ENCODE peak calls at places on chromosomes 7 and 10, in six cellular contexts. R, A, V, K, P and O are unnamed samples. For H3K4me1, the result is how much of the 10 kb centered on the place peaks cover.

GRCh38 chr10:132942740-132943554 is 577 bp upstream of the CFAP46 start:
- DNase-seq in R (no peak), A (no peak), V (no peak), K (no peak), P (no peak), O (peak)

GRCh38 chr10:133260895-133261725 is 15.6 kb downstream of the ADAM8 start:
- DNase-seq in R (no peak), A (peak), V (no peak), K (peak), P (peak), O (no peak)

GRCh38 chr7:159139202-159139601 is 5.5 kb downstream of the VIPR2 start:
- DNase-seq in R (peak), A (no peak), V (no peak), K (no peak), P (no peak), O (no peak)

GRCh38 chr10:91163709-91164474 is 56.6 kb upstream of the PCGF5 start:
- DNase-seq in R (peak), A (peak), V (peak), K (peak), P (peak), O (peak)

GRCh38 chr7:108222236-108222892 is 92.2 kb upstream of the LAMB4 start:
- DNase-seq in R (no peak), A (no peak), V (no peak), K (no peak), P (no peak), O (no peak)

GRCh38 chr7:111137296-111138195 is 46.6 kb downstream of the LRRN3 start:
- DNase-seq in R (no peak), A (peak), V (no peak), K (no peak), P (no peak), O (peak)

GRCh38 chr7:96591900-96592676 is 117.6 kb downstream of the SEM1 start:
- DNase-seq in R (no peak), A (no peak), V (no peak), K (peak), P (no peak), O (no peak)

GRCh38 chr10:21160116-21160515 is 263.0 kb upstream of the NEBL start:
- DNase-seq in R (no peak), A (peak), V (no peak), K (peak), P (no peak), O (no peak)

GRCh38 chr7:93352881-93353280 is 120.7 kb downstream of the VPS50 start:
- DNase-seq in R (no peak), A (no peak), V (no peak), K (no peak), P (no peak), O (no peak)

GRCh38 chr10:1137499-1138163 is 81.4 kb downstream of the WDR37 start:
- DNase-seq in R (peak), A (no peak), V (no peak), K (no peak), P (no peak), O (no peak)

GRCh38 chr7:17302575-17303142 is 4.2 kb downstream of the AHR start:
- DNase-seq in R (no peak), A (no peak), V (no peak), K (peak), P (no peak), O (peak)

GRCh38 chr7:158651968-158652555 is 52.5 kb downstream of the NCAPG2 start:
- DNase-seq in R (no peak), A (no peak), V (no peak), K (no peak), P (no peak), O (no peak)

GRCh38 chr7:29723599-29723998 is 82.7 kb upstream of the WIPF3 start:
- DNase-seq in R (no peak), A (no peak), V (no peak), K (peak), P (no peak), O (peak)

GRCh38 chr7:2621061-2621828 is 10.5 kb upstream of the TTYH3 start:
- DNase-seq in R (peak), A (peak), V (no peak), K (peak), P (no peak), O (no peak)

GRCh38 chr10:43197834-43198681 is 59.8 kb downstream of the CSGALNACT2 start:
- DNase-seq in R (peak), A (peak), V (no peak), K (peak), P (peak), O (no peak)

GRCh38 chr7:24756989-24757798 is at the start of gene GSDME:
- DNase-seq in R (peak), A (peak), V (no peak), K (peak), P (no peak), O (peak)

GRCh38 chr7:148209643-148210042 is 380.9 kb upstream of the C7orf33 start:
- DNase-seq in R (no peak), A (no peak), V (no peak), K (no peak), P (no peak), O (no peak)

GRCh38 chr10:43471929-43472720 is 35.2 kb downstream of the ZNF487 start:
- DNase-seq in R (no peak), A (no peak), V (no peak), K (no peak), P (no peak), O (no peak)

GRCh38 chr7:19754521-19755116 is 18.8 kb downstream of the TMEM196 start:
- DNase-seq in R (no peak), A (no peak), V (no peak), K (peak), P (no peak), O (no peak)

GRCh38 chr7:27078616-27079233 is 17.1 kb downstream of the HOXA1 start:
- DNase-seq in R (no peak), A (no peak), V (no peak), K (peak), P (no peak), O (no peak)

GRCh38 chr10:122494833-122495232 is 33.5 kb downstream of the HTRA1 start:
- DNase-seq in R (no peak), A (peak), V (no peak), K (peak), P (no peak), O (peak)

GRCh38 chr7:90749262-90749661 is 153.1 kb downstream of the CDK14 start:
- DNase-seq in R (no peak), A (no peak), V (no peak), K (peak), P (no peak), O (no peak)

GRCh38 chr7:158911145-158911544 is 54.8 kb downstream of the DYNC2I1 start:
- DNase-seq in R (no peak), A (no peak), V (no peak), K (no peak), P (no peak), O (no peak)

GRCh38 chr7:122303522-122303970 is 1.0 kb downstream of the FEZF1 start:
- DNase-seq in R (no peak), A (no peak), V (no peak), K (no peak), P (no peak), O (no peak)

GRCh38 chr7:23012797-23013714 is 874 bp downstream of the HYCC1 start:
- DNase-seq in R (peak), A (peak), V (no peak), K (peak), P (peak), O (peak)

GRCh38 chr10:126491476-126491875 is 103.2 kb upstream of the ADAM12 start:
- DNase-seq in R (no peak), A (no peak), V (no peak), K (no peak), P (no peak), O (no peak)

GRCh38 chr7:30469303-30469702 is 9.3 kb downstream of the NOD1 start:
- DNase-seq in R (peak), A (peak), V (peak), K (no peak), P (no peak), O (peak)

GRCh38 chr7:5613607-5614006 is 167.9 kb downstream of the RNF216 start:
- DNase-seq in R (no peak), A (no peak), V (no peak), K (no peak), P (no peak), O (no peak)

GRCh38 chr7:96076350-96076707 is 245.6 kb downstream of the SLC25A13 start:
- DNase-seq in R (no peak), A (no peak), V (no peak), K (no peak), P (no peak), O (no peak)

GRCh38 chr10:123044391-123044790 is 35.6 kb downstream of the ACADSB start:
- DNase-seq in R (no peak), A (no peak), V (no peak), K (peak), P (no peak), O (no peak)

GRCh38 chr10:96834121-96834520 is 2.0 kb downstream of the LCOR start:
- DNase-seq in R (no peak), A (no peak), V (no peak), K (peak), P (no peak), O (peak)

GRCh38 chr7:155094636-155095035 is 24.5 kb downstream of the HTR5A start:
- DNase-seq in R (no peak), A (no peak), V (no peak), K (no peak), P (no peak), O (no peak)

GRCh38 chr10:111656066-111656465 is 527.5 kb downstream of the GPAM start:
- DNase-seq in R (no peak), A (no peak), V (no peak), K (no peak), P (no peak), O (no peak)

GRCh38 chr10:74988787-74989574 is 122.5 kb upstream of the SAMD8 start:
- DNase-seq in R (no peak), A (no peak), V (no peak), K (no peak), P (no peak), O (no peak)

GRCh38 chr7:156621628-156622027 is 18.9 kb upstream of the RNF32 start:
- DNase-seq in R (no peak), A (no peak), V (no peak), K (peak), P (no peak), O (no peak)

DNA sequence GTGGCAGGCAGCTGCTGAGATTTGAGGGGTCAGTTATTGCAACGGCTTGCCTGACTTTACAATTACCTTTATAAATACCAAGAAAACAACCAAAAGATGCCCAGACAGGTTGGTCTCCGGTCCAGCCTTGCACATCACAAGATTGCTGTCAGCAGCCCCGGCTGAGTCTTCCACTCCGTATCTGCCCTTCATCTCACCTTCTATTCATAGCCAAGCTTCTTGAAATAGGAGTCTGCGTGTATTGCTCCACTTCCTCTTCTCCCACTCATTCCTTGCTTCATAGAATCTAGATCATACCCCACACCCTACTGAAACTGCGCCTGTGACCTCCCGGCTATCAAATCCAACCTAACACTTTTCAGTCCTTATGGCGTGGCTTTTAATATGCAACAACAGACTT is 31.1 kb upstream of the USP6NL start:
- DNase-seq in R (no peak), A (no peak), V (no peak), K (no peak), P (no peak), O (no peak)
- TF ChIP-seq CTCF in R (no peak), A (no peak), V (no peak), K (no peak), P (no peak), O (no peak)

GRCh38 chr10:11227103-11227502 is 209.4 kb downstream of the CELF2 start:
- DNase-seq in R (no peak), A (no peak), V (no peak), K (no peak), P (peak), O (no peak)
- H3K4me1 ChIP-seq in R (under half), A (under half), V (under half), K (under half), P (under half), O (under half)

GRCh38 chr10:22244001-22244400 is 26.2 kb upstream of the EBLN1 start:
- DNase-seq in R (peak), A (no peak), V (no peak), K (no peak), P (no peak), O (no peak)
- TF ChIP-seq CTCF in R (peak), A (no peak), V (no peak), K (peak), P (no peak), O (no peak)

DNA sequence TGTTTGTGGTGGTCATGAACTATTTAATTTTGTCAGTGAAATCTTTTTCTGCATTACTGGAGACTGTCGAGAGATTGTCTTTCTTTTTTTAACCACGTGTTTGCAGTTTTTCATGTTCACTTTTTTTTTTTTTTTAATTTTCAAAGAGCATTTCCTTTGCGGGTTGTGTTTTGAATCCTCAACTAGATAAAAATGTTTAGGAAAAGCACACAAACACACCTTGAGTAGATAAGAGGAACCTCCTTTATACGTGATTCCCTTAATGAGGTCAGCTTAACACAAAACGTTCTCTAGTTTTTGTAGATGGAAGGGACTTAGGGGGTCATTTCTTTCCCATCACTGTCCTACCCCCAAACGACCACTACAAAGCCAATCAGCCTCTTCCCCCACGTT is 1.1 kb downstream of the SUV39H2 start:
- DNase-seq in R (no peak), A (no peak), V (no peak), K (no peak), P (no peak), O (no peak)
- H3K4me1 ChIP-seq in R (under half), A (under half), V (under half), K (under half), P (under half), O (under half)

DNA sequence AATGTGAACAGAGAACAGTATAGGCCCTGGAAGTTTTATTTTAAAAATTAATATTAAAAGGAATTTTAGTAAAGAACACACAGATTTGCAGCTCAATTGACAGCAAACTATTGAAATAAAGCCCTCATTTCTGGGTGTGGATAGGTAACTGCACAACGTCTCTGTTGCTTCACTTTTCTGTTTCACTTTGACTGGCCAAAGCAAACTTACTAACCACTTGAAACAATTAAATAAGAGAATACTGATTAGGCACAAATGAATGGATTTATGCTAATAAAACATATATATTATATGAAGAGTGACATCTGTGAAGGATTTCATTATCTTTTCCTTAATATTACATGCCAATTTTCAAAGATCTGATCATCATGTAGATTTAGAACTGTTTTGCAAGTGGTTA is 11.9 kb downstream of the ZNF804B start:
- DNase-seq in R (no peak), A (no peak), V (no peak), K (no peak), P (no peak), O (no peak)
- TF ChIP-seq CTCF in R (no peak), A (no peak), V (no peak), K (no peak), P (no peak), O (no peak)

GRCh38 chr10:47256753-47257336 is 43.2 kb upstream of the GDF10 start:
- DNase-seq in R (peak), A (no peak), V (no peak), K (no peak), P (no peak), O (peak)
- H3K4me1 ChIP-seq in R (under half), A (under half), V (under half), K (under half), P (under half), O (under half)

DNA sequence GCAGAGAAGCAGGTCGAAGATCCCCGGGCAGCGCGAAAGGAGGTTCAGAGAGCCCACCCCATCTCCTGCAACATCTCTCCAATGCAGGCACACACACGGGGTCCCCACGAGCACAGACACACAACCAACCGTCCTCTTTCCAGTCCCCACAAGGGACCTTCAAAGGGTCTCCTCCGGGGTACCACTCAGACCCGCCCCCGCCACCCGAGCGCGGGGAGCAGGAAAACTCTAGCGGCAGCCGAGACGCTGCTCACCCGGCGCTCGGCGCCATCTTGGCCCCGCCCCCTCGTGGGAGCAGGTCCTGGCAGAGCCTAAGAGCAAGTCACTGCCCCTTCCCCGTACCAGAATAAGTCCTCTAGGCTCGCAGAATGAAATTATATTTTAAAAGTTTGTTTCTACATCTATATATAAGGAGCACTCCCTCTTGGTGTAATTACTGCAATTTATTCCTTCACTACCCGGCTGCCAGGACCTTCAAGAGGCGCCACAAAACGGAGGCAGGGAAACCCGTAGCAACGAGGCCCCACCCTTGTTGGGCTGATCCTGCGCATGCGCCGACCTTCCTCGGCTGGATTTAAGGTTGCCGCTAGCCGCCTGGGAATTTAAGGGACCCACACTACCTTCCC is at the start of the genes CNPY4 and TAF6:
- DNase-seq in R (peak), A (peak), V (peak), K (peak), P (peak), O (peak)
- TF ChIP-seq CTCF in R (no peak), A (peak), V (no peak), K (no peak), P (peak), O (peak)

DNA sequence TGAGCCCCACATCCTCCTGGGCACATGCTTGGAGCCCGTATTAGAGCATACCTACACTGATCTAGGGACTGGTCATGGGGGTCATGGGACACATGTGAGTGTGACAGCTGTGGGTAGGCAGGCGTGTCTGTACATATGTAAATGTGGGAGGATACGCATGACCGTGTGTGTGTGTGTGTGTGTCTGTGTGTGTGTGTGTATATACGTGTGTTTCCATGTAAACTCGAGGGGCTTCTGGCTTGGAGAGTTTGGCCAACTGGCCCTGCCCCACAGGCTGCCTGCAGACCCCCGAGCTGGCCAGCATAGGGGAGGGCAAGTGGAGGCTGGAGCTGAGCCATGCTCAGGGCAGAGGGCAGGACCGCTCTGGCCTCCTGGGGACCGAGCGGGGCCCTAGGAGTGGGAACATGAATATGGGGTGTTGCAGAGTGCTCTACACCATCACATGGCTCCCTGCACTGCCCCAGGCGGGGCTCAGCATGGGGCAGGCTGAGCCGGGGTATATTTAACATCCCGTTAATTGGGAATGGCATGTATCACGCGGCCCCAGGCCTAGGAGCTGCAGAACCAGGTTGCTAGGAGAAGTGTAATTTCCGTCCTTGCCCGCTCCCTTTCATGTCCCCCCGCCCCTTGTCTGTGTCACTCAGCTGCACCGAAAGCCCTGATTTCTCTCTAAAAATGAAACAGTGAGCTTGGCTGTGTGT is 152.7 kb upstream of the PCBD1 start:
- DNase-seq in R (no peak), A (no peak), V (no peak), K (no peak), P (no peak), O (no peak)
- H3K4me1 ChIP-seq in R (under half), A (under half), V (under half), K (under half), P (under half), O (under half)

GRCh38 chr7:127682140-127682539 is 30.1 kb downstream of the SND1 start:
- DNase-seq in R (no peak), A (no peak), V (no peak), K (no peak), P (no peak), O (no peak)

GRCh38 chr7:127678947-127679346 is 27.0 kb downstream of the SND1 start:
- DNase-seq in R (no peak), A (no peak), V (no peak), K (no peak), P (no peak), O (no peak)

GRCh38 chr7:127683776-127684681 is 32.0 kb downstream of the SND1 start:
- DNase-seq in R (no peak), A (no peak), V (no peak), K (no peak), P (no peak), O (no peak)

GRCh38 chr7:127678330-127678729 is 26.3 kb downstream of the SND1 start:
- DNase-seq in R (no peak), A (no peak), V (no peak), K (peak), P (no peak), O (no peak)

DNA sequence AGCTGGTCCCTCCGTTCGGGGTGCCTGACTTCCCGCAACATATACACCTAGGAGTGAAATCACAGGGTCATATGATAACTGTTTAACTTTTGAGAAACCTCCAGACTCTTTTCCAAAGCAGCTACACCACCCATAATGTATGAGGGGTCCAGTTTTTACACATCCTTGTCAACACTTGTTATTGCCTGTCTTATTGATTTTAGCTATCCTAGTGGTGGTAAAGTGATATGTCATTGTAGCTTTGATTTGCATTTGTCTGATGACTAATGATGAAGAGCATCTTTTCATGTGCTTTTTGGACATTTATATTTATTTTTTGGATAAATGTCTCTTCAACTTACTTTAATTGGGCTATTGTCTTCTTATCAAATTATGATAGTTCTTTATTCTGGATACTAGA is 29.0 kb downstream of the SND1 start:
- DNase-seq in R (no peak), A (no peak), V (no peak), K (no peak), P (no peak), O (no peak)
- TF ChIP-seq CTCF in R (peak), A (no peak), V (no peak), K (no peak), P (no peak), O (peak)